ENCODE peak calls at places on chromosomes 1 and 21, in four cellular contexts. H is RWPE2, A is psoas muscle, W is iPS DF 6.9. Y is an unnamed sample.
A peak's percentile ranks its signal among the peaks of the same experiment; 100 is the strongest.

GRCh38 chr1:10728595-10729410 is 67.6 kb downstream of the CASZ1 start:
- DNase-seq in H (no peak), A (no peak), W (no peak), Y (no peak)

GRCh38 chr1:97364086-97364485 is 556.7 kb downstream of the DPYD start:
- DNase-seq in H (no peak), A (no peak), W (no peak), Y (no peak)

GRCh38 chr1:155320661-155321576 is at the start of gene RUSC1:
- DNase-seq in H (peak; percentile 79), A (peak; percentile 88), W (no peak), Y (peak; percentile 89)

GRCh38 chr21:45236481-45236880 is 51.2 kb downstream of the POFUT2 start:
- DNase-seq in H (no peak), A (no peak), W (no peak), Y (no peak)

GRCh38 chr1:24803987-24804530 is 58.8 kb downstream of the CLIC4 start:
- DNase-seq in H (no peak), A (no peak), W (no peak), Y (no peak)

GRCh38 chr1:179742291-179742690 is 800 bp upstream of the FAM163A start:
- DNase-seq in H (no peak), A (no peak), W (no peak), Y (no peak)

GRCh38 chr21:32424674-32425073 is 12.2 kb downstream of the EVA1C start:
- DNase-seq in H (no peak), A (no peak), W (no peak), Y (no peak)

GRCh38 chr1:10724052-10724494 is 72.4 kb downstream of the CASZ1 start:
- DNase-seq in H (no peak), A (peak; percentile 91), W (no peak), Y (peak; percentile 58)

GRCh38 chr1:93814059-93814794 is 64.8 kb downstream of the DNTTIP2 start:
- DNase-seq in H (no peak), A (no peak), W (peak; percentile 79), Y (peak; percentile 23)

GRCh38 chr1:64309468-64309867 is 106.0 kb downstream of the UBE2U start:
- DNase-seq in H (no peak), A (no peak), W (no peak), Y (no peak)

GRCh38 chr1:7290971-7291970 is 479.8 kb upstream of the VAMP3 start:
- DNase-seq in H (no peak), A (peak; percentile 74), W (no peak), Y (peak; percentile 69)

GRCh38 chr1:200345516-200345915 is 64.3 kb downstream of the ZNF281 start:
- DNase-seq in H (no peak), A (no peak), W (no peak), Y (no peak)

GRCh38 chr1:2496087-2496622 is 20.1 kb downstream of the PLCH2 start:
- DNase-seq in H (no peak), A (no peak), W (no peak), Y (no peak)

GRCh38 chr1:14602131-14602530 is 3.6 kb downstream of the KAZN start:
- DNase-seq in H (no peak), A (peak; percentile 61), W (no peak), Y (no peak)

GRCh38 chr1:17732475-17732874 is 22.7 kb upstream of the ACTL8 start:
- DNase-seq in H (no peak), A (no peak), W (no peak), Y (no peak)

GRCh38 chr1:220976390-220976789 is 97.1 kb downstream of the HLX start:
- DNase-seq in H (no peak), A (no peak), W (no peak), Y (no peak)

GRCh38 chr1:56915960-56916359 is 49.9 kb downstream of the C8B start:
- DNase-seq in H (no peak), A (no peak), W (no peak), Y (no peak)

GRCh38 chr1:229156819-229157218 is 114.1 kb upstream of the RAB4A start:
- DNase-seq in H (no peak), A (no peak), W (no peak), Y (peak; percentile 44)

GRCh38 chr1:209920844-209921243 is 17.2 kb upstream of the SYT14 start:
- DNase-seq in H (no peak), A (no peak), W (no peak), Y (no peak)

GRCh38 chr1:236020359-236021000 is 44.4 kb downstream of the NID1 start:
- DNase-seq in H (no peak), A (no peak), W (no peak), Y (no peak)

GRCh38 chr1:3375256-3375655 is 79.2 kb upstream of the ARHGEF16 start:
- DNase-seq in H (no peak), A (no peak), W (no peak), Y (no peak)

GRCh38 chr1:245590726-245591125 is 435.9 kb downstream of the KIF26B start:
- DNase-seq in H (no peak), A (no peak), W (no peak), Y (no peak)

GRCh38 chr1:26327956-26328362 is 10.2 kb downstream of the CD52 start:
- DNase-seq in H (no peak), A (no peak), W (no peak), Y (no peak)

GRCh38 chr1:228374711-228375577 is 31.7 kb downstream of the TRIM11 start:
- DNase-seq in H (no peak), A (peak; percentile 95), W (no peak), Y (peak; percentile 95)

GRCh38 chr1:205983925-205984725 is 19.1 kb downstream of the RAB7B start:
- DNase-seq in H (peak; percentile 90), A (peak; percentile 83), W (peak; percentile 47), Y (peak; percentile 88)

GRCh38 chr1:181318022-181318857 is 165.1 kb upstream of the CACNA1E start:
- DNase-seq in H (no peak), A (no peak), W (no peak), Y (no peak)

GRCh38 chr1:41864471-41865040 is 54.2 kb downstream of the HIVEP3 start:
- DNase-seq in H (no peak), A (no peak), W (no peak), Y (no peak)

GRCh38 chr1:237975903-237976302 is 85.2 kb upstream of the ZP4 start:
- DNase-seq in H (no peak), A (no peak), W (no peak), Y (no peak)

GRCh38 chr1:246907472-246907871 is 24.3 kb downstream of the AHCTF1 start:
- DNase-seq in H (no peak), A (no peak), W (no peak), Y (no peak)

GRCh38 chr21:45644041-45644906 is 749 bp downstream of the PCBP3 start:
- DNase-seq in H (no peak), A (no peak), W (no peak), Y (peak; percentile 17)

GRCh38 chr1:206012086-206012859 is 9.1 kb upstream of the RAB7B start:
- DNase-seq in H (no peak), A (peak; percentile 84), W (no peak), Y (peak; percentile 66)

GRCh38 chr1:63124666-63125191 is 197.6 kb upstream of the FOXD3 start:
- DNase-seq in H (no peak), A (no peak), W (no peak), Y (no peak)

GRCh38 chr1:165851034-165851658 is 23.7 kb downstream of the UCK2 start:
- DNase-seq in H (no peak), A (no peak), W (no peak), Y (no peak)

GRCh38 chr21:43907751-43908150 is 42.7 kb downstream of the AGPAT3 start:
- DNase-seq in H (no peak), A (no peak), W (no peak), Y (no peak)

GRCh38 chr1:32178380-32179192 is 889 bp upstream of the TXLNA start:
- DNase-seq in H (no peak), A (no peak), W (no peak), Y (no peak)

GRCh38 chr1:32179193-32179442 is 357 bp upstream of the TXLNA start:
- DNase-seq in H (no peak), A (no peak), W (no peak), Y (no peak)

GRCh38 chr1:32180186-32181060 is 948 bp downstream of the TXLNA start:
- DNase-seq in H (no peak), A (peak; percentile 81), W (no peak), Y (peak; percentile 82)

GRCh38 chr1:32181065-32181464 is 1.6 kb downstream of the TXLNA start:
- DNase-seq in H (no peak), A (no peak), W (no peak), Y (no peak)

DNA sequence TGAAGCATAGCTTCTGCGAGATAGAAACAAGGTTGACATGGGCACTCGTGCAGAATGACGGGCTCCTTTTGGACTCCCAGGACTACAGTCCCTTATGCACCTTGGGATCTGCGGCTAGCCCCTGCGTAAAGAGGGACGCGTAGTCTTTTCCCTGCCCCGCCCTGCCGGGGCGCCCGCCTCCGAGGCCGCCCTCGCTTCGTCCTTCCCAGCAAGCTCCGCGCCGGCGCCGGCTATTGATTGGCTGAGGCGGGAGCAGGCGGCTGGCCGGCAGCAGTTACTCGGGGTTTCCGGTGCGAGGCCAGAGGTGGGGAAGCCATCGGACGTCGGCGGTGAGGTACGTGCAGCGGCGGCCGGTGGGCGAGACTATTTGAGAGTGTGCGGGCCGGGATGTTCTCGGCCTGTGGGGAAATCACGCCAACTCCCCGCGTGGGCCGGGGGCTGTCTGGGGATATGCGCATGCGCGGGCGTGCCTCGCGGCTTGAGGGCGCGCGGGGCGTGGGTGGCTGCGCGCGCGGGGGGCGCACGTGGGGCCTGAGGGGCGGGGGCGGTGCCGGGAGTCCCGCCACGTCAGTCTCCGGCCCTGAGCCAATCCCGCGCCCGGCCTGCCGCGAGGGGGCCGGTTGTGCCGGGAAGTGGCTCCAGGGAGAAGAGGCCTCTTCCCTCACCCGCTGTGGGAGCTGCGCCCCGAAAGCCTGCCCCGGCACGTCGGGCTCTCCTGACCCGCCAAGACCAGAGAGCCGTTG is at the start of gene TXLNA:
- DNase-seq in H (peak; percentile 94), A (peak; percentile 97), W (peak; percentile 75), Y (peak; percentile 98)
- H3K4me1 ChIP-seq in H (peaks cover 10% of the 10 kb centered on the region), A (peaks cover 39% of the 10 kb centered on the region), W (no peaks in the 10 kb centered on the region), Y (peaks cover 8% of the 10 kb centered on the region)

GRCh38 chr1:153647375-153647714 is 11.2 kb upstream of the SNAPIN start:
- DNase-seq in H (no peak), A (no peak), W (no peak), Y (no peak)

GRCh38 chr1:153651771-153652170 is 6.7 kb upstream of the SNAPIN start:
- DNase-seq in H (no peak), A (no peak), W (no peak), Y (no peak)

GRCh38 chr1:153648000-153648643 is 10.4 kb upstream of the SNAPIN start:
- DNase-seq in H (no peak), A (no peak), W (no peak), Y (no peak)

GRCh38 chr1:153649137-153649866 is 9.2 kb upstream of the SNAPIN start:
- DNase-seq in H (no peak), A (no peak), W (no peak), Y (no peak)

GRCh38 chr1:153649867-153650235 is 8.7 kb upstream of the SNAPIN start:
- DNase-seq in H (no peak), A (peak; percentile 93), W (no peak), Y (peak; percentile 72)
- H3K27ac ChIP-seq in H (no peak overlapping the region), A (peak overlapping the region; percentile 82), W (no peak overlapping the region), Y (no peak overlapping the region)

GRCh38 chr1:84688461-84689061 is 1.7 kb downstream of the SSX2IP start:
- DNase-seq in H (no peak), A (no peak), W (no peak), Y (no peak)
- H3K4me3 ChIP-seq in H (peak overlapping the region; percentile 94), A (no peak overlapping the region), W (no peak overlapping the region), Y (peak overlapping the region; percentile 19)

DNA sequence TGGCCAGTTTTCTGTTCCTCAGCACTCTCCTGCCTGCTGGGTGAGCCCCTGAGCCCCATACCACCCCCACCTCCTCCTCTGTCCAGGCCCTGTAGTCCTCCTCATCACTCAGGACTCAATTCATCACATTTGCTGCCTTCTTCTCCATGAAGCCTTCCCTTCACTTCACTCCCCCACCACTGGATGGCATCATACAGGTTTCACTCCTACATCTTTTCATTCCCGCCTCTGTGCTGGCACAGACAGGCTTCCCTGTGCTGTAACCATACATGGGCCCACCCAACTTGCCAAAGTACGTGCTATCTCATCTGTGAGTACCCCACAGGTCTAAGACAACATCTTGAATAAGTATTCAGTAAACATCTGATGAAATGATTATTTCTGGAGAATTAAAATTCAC is 56.9 kb downstream of the SLC45A1 start:
- DNase-seq in H (no peak), A (no peak), W (no peak), Y (no peak)
- H3K4me1 ChIP-seq in H (no peaks in the 10 kb centered on the region), A (peaks cover 96% of the 10 kb centered on the region), W (peaks cover 11% of the 10 kb centered on the region), Y (peaks cover 58% of the 10 kb centered on the region)